ENCODE peak calls at places on chromosomes 6 and 20, in seven cellular contexts. One of them, this sample, is unnamed. For H3K4me1, the result is how much of the 10 kb centered on the place peaks cover.

GRCh38 chr20:58328836-58329235 is 19.3 kb downstream of the RAB22A start:
- DNase-seq in K562: no peak
- DNase-seq in stomach: no peak
- DNase-seq in adrenal gland: no peak
- DNase-seq in transverse colon: no peak
- DNase-seq in spleen: no peak
- DNase-seq in right lobe of liver: no peak
- DNase-seq in this sample: no peak

GRCh38 chr20:4026093-4026601 is 10.8 kb upstream of the RNF24 start:
- DNase-seq in spleen: no peak
- DNase-seq in adrenal gland: no peak
- DNase-seq in right lobe of liver: no peak
- DNase-seq in K562: peak
- DNase-seq in transverse colon: no peak
- DNase-seq in stomach: no peak
- DNase-seq in this sample: no peak

GRCh38 chr6:35568967-35569606 is 56.4 kb upstream of the TULP1 start:
- DNase-seq in stomach: peak
- DNase-seq in transverse colon: peak
- DNase-seq in K562: peak
- DNase-seq in adrenal gland: peak
- DNase-seq in spleen: peak
- DNase-seq in right lobe of liver: peak
- DNase-seq in this sample: no peak

GRCh38 chr6:108914235-108915022 is 66.2 kb downstream of the ARMC2 start:
- DNase-seq in spleen: no peak
- DNase-seq in right lobe of liver: no peak
- DNase-seq in stomach: no peak
- DNase-seq in transverse colon: no peak
- DNase-seq in adrenal gland: no peak
- DNase-seq in K562: peak
- DNase-seq in this sample: no peak

GRCh38 chr6:136424450-136424849 is 125.8 kb downstream of the MAP7 start:
- DNase-seq in right lobe of liver: no peak
- DNase-seq in transverse colon: no peak
- DNase-seq in K562: no peak
- DNase-seq in adrenal gland: no peak
- DNase-seq in spleen: no peak
- DNase-seq in stomach: no peak
- DNase-seq in this sample: no peak

GRCh38 chr6:39926668-39927067 is 7.6 kb downstream of the MOCS1 start:
- DNase-seq in adrenal gland: no peak
- DNase-seq in K562: no peak
- DNase-seq in stomach: no peak
- DNase-seq in right lobe of liver: no peak
- DNase-seq in transverse colon: no peak
- DNase-seq in spleen: peak
- DNase-seq in this sample: no peak

GRCh38 chr6:106916891-106917290 is 57.6 kb downstream of the CD24 start:
- DNase-seq in right lobe of liver: no peak
- DNase-seq in adrenal gland: no peak
- DNase-seq in K562: no peak
- DNase-seq in transverse colon: peak
- DNase-seq in spleen: no peak
- DNase-seq in stomach: no peak
- DNase-seq in this sample: no peak

GRCh38 chr20:42190084-42190483 is 571.9 kb upstream of the CHD6 start:
- DNase-seq in transverse colon: no peak
- DNase-seq in stomach: no peak
- DNase-seq in K562: no peak
- DNase-seq in spleen: no peak
- DNase-seq in right lobe of liver: no peak
- DNase-seq in adrenal gland: no peak
- DNase-seq in this sample: no peak

GRCh38 chr6:56525976-56526375 is 116.7 kb downstream of the DST start:
- DNase-seq in right lobe of liver: no peak
- DNase-seq in transverse colon: no peak
- DNase-seq in adrenal gland: no peak
- DNase-seq in stomach: no peak
- DNase-seq in K562: no peak
- DNase-seq in spleen: no peak
- DNase-seq in this sample: no peak

GRCh38 chr6:42251500-42251899 is 33.8 kb upstream of the MRPS10 start:
- DNase-seq in right lobe of liver: no peak
- DNase-seq in adrenal gland: no peak
- DNase-seq in spleen: no peak
- DNase-seq in stomach: no peak
- DNase-seq in transverse colon: no peak
- DNase-seq in K562: no peak
- DNase-seq in this sample: no peak

GRCh38 chr20:62158541-62158940 is 15.0 kb downstream of the SS18L1 start:
- DNase-seq in stomach: no peak
- DNase-seq in K562: no peak
- DNase-seq in adrenal gland: no peak
- DNase-seq in right lobe of liver: no peak
- DNase-seq in spleen: no peak
- DNase-seq in transverse colon: no peak
- DNase-seq in this sample: no peak

GRCh38 chr20:62156592-62157386 is 13.2 kb downstream of the SS18L1 start:
- DNase-seq in right lobe of liver: peak
- DNase-seq in K562: peak
- DNase-seq in transverse colon: peak
- DNase-seq in spleen: peak
- DNase-seq in stomach: peak
- DNase-seq in adrenal gland: peak
- DNase-seq in this sample: peak

GRCh38 chr20:62159052-62159451 is 15.5 kb downstream of the SS18L1 start:
- DNase-seq in stomach: no peak
- DNase-seq in right lobe of liver: no peak
- DNase-seq in adrenal gland: no peak
- DNase-seq in K562: no peak
- DNase-seq in spleen: no peak
- DNase-seq in transverse colon: no peak
- DNase-seq in this sample: no peak

GRCh38 chr20:62157387-62158087 is 14.0 kb downstream of the SS18L1 start:
- DNase-seq in spleen: no peak
- DNase-seq in transverse colon: no peak
- DNase-seq in stomach: no peak
- DNase-seq in adrenal gland: no peak
- DNase-seq in K562: no peak
- DNase-seq in right lobe of liver: no peak
- DNase-seq in this sample: no peak

GRCh38 chr20:62158088-62158400 is 14.5 kb downstream of the SS18L1 start:
- DNase-seq in right lobe of liver: no peak
- DNase-seq in K562: no peak
- DNase-seq in stomach: no peak
- DNase-seq in adrenal gland: no peak
- DNase-seq in spleen: no peak
- DNase-seq in transverse colon: no peak
- DNase-seq in this sample: no peak
- H3K4me1 ChIP-seq in right lobe of liver: under half
- H3K4me1 ChIP-seq in K562: under half
- H3K4me1 ChIP-seq in stomach: under half
- H3K4me1 ChIP-seq in adrenal gland: under half
- H3K4me1 ChIP-seq in spleen: under half
- H3K4me1 ChIP-seq in transverse colon: under half
- H3K4me1 ChIP-seq in this sample: under half

GRCh38 chr20:17611540-17612286 is 41.8 kb downstream of the DSTN start:
- DNase-seq in adrenal gland: no peak
- DNase-seq in spleen: peak
- DNase-seq in stomach: peak
- DNase-seq in right lobe of liver: peak
- DNase-seq in transverse colon: peak
- DNase-seq in K562: no peak
- DNase-seq in this sample: no peak

GRCh38 chr20:17610566-17611289 is 40.9 kb downstream of the DSTN start:
- DNase-seq in right lobe of liver: peak
- DNase-seq in K562: no peak
- DNase-seq in transverse colon: peak
- DNase-seq in adrenal gland: no peak
- DNase-seq in spleen: peak
- DNase-seq in stomach: peak
- DNase-seq in this sample: no peak

GRCh38 chr20:17612287-17612974 is 42.6 kb downstream of the DSTN start:
- DNase-seq in spleen: peak
- DNase-seq in stomach: no peak
- DNase-seq in right lobe of liver: peak
- DNase-seq in transverse colon: peak
- DNase-seq in K562: no peak
- DNase-seq in adrenal gland: peak
- DNase-seq in this sample: peak

GRCh38 chr20:17609978-17610377 is 40.1 kb downstream of the DSTN start:
- DNase-seq in spleen: no peak
- DNase-seq in right lobe of liver: no peak
- DNase-seq in stomach: no peak
- DNase-seq in adrenal gland: no peak
- DNase-seq in transverse colon: no peak
- DNase-seq in K562: no peak
- DNase-seq in this sample: no peak

DNA sequence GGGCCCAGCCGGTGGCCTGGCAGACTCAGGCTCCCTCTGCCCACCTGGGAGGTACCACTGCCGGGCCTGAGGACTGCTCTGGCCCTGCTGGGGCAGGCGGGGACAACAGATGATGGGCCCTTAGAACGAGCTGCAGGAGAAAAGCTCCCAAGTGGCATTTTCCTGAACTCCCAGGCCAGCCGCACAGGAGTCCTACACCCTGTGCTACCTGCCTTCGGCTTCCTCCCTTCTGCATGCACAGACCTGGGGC is 41.3 kb downstream of the DSTN start:
- DNase-seq in K562: no peak
- DNase-seq in adrenal gland: no peak
- DNase-seq in spleen: no peak
- DNase-seq in transverse colon: no peak
- DNase-seq in right lobe of liver: no peak
- DNase-seq in stomach: no peak
- DNase-seq in this sample: no peak
- TF ChIP-seq POLR2A in K562: no peak
- TF ChIP-seq POLR2A in adrenal gland: no peak
- TF ChIP-seq POLR2A in spleen: no peak
- TF ChIP-seq POLR2A in transverse colon: no peak
- TF ChIP-seq POLR2A in right lobe of liver: no peak
- TF ChIP-seq POLR2A in stomach: no peak
- TF ChIP-seq POLR2A in this sample: no peak

DNA sequence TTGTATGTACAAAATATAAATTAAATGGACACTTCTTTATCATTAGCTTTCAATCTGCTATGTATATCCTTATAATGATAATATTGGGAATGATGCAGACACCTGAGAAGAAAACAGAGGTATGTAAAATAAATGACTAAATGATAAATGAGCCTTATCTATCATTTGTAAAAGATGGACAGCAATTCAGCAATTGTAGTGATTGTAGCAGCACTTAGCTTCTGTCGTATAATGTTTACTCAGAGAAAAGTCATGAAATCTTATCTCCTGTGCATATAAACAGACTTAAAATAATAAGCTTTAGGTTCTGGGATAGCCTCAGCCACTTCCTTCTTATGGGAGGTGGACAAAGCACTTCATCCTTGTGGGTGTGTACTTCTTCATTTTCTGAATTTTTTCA is 324.7 kb upstream of the MAP3K7 start:
- DNase-seq in spleen: no peak
- DNase-seq in adrenal gland: no peak
- DNase-seq in K562: no peak
- DNase-seq in transverse colon: no peak
- DNase-seq in stomach: no peak
- DNase-seq in right lobe of liver: no peak
- DNase-seq in this sample: no peak
- H3K4me1 ChIP-seq in spleen: under half
- H3K4me1 ChIP-seq in adrenal gland: under half
- H3K4me1 ChIP-seq in K562: under half
- H3K4me1 ChIP-seq in transverse colon: under half
- H3K4me1 ChIP-seq in stomach: under half
- H3K4me1 ChIP-seq in right lobe of liver: under half
- H3K4me1 ChIP-seq in this sample: under half

GRCh38 chr6:99393698-99394531 is at the start of gene COQ3:
- DNase-seq in right lobe of liver: peak
- DNase-seq in transverse colon: peak
- DNase-seq in stomach: peak
- DNase-seq in K562: peak
- DNase-seq in spleen: peak
- DNase-seq in adrenal gland: peak
- DNase-seq in this sample: peak
- TF ChIP-seq POLR2A in right lobe of liver: peak
- TF ChIP-seq POLR2A in transverse colon: peak
- TF ChIP-seq POLR2A in stomach: no peak
- TF ChIP-seq POLR2A in K562: peak
- TF ChIP-seq POLR2A in spleen: no peak
- TF ChIP-seq POLR2A in adrenal gland: peak
- TF ChIP-seq POLR2A in this sample: peak

DNA sequence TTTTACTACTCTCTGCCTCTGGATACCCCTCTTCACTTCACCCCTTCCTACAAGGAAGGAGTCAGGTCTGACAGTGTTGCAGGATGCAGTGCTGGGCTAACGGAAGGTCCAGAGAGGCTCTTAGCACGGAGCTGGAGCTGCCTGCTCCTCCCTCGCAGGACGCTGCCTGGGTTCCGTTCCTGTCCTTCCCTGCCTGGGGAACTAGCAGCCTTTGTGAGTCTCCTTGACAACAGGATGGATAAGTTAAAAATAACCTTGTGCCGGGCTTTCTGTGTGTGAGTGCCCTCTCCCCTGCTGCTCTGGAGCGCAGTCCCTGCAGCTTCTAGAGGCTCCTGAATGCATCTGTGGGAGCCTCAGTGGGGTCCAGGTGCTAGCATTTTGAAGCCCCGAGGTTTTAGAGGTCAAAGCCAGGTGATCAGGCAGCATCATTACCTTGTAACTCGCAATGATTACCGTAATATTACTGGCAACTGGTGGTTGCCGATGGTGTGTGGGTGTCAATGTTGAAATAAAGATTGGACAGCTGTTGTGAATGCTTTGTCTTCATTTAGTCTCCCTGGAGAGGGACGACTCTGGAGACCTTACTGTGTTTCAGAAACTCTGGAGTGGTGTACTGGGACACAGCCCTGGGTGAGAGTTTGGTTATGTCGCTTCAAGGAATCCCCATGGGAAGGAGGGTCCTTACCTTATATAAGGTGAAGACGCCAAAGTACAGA is 44.4 kb downstream of the CDS2 start:
- DNase-seq in right lobe of liver: no peak
- DNase-seq in stomach: no peak
- DNase-seq in adrenal gland: no peak
- DNase-seq in K562: no peak
- DNase-seq in transverse colon: no peak
- DNase-seq in spleen: no peak
- DNase-seq in this sample: peak
- H3K4me1 ChIP-seq in right lobe of liver: under half
- H3K4me1 ChIP-seq in stomach: half or more
- H3K4me1 ChIP-seq in adrenal gland: half or more
- H3K4me1 ChIP-seq in K562: under half
- H3K4me1 ChIP-seq in transverse colon: under half
- H3K4me1 ChIP-seq in spleen: half or more
- H3K4me1 ChIP-seq in this sample: half or more

GRCh38 chr6:34154668-34155447 is 9.0 kb upstream of the GRM4 start:
- DNase-seq in transverse colon: peak
- DNase-seq in adrenal gland: peak
- DNase-seq in stomach: peak
- DNase-seq in K562: peak
- DNase-seq in spleen: peak
- DNase-seq in right lobe of liver: peak
- DNase-seq in this sample: peak
- TF ChIP-seq POLR2A in transverse colon: no peak
- TF ChIP-seq POLR2A in adrenal gland: no peak
- TF ChIP-seq POLR2A in stomach: no peak
- TF ChIP-seq POLR2A in K562: no peak
- TF ChIP-seq POLR2A in spleen: no peak
- TF ChIP-seq POLR2A in right lobe of liver: no peak
- TF ChIP-seq POLR2A in this sample: no peak

This sample was measured in heart left ventricle.